ENCODE peak calls at places on chromosomes 13 and 19, in eight cellular contexts. A, G, H, K, U, F, D and R are unnamed samples.

GRCh38 chr19:18644144-18645034 is 7.6 kb downstream of the KLHL26 start:
- DNase-seq in A (no peak), G (peak; percentile 61), H (no peak), K (no peak), U (no peak), F (peak; percentile 41), D (no peak), R (no peak)

GRCh38 chr19:1872807-1873523 is 9.6 kb upstream of the KLF16 start:
- DNase-seq in A (no peak), G (no peak), H (no peak), K (no peak), U (no peak), F (no peak), D (no peak), R (no peak)

GRCh38 chr19:17429661-17430101 is 9.8 kb downstream of the MVB12A start:
- DNase-seq in A (no peak), G (no peak), H (no peak), K (no peak), U (no peak), F (no peak), D (no peak), R (no peak)

GRCh38 chr19:48341006-48341405 is 15.7 kb downstream of the EMP3 start:
- DNase-seq in A (no peak), G (no peak), H (no peak), K (no peak), U (no peak), F (peak; percentile 94), D (peak; percentile 39), R (no peak)

GRCh38 chr13:107907065-107907464 is 308.3 kb downstream of the LIG4 start:
- DNase-seq in A (no peak), G (no peak), H (no peak), K (no peak), U (no peak), F (no peak), D (no peak), R (no peak)

GRCh38 chr19:51664997-51665396 is 18.4 kb upstream of the SIGLEC14 start:
- DNase-seq in A (no peak), G (no peak), H (no peak), K (no peak), U (no peak), F (peak; percentile 11), D (peak; percentile 19), R (no peak)

GRCh38 chr19:34155686-34156085 is 16.6 kb upstream of the LSM14A start:
- DNase-seq in A (no peak), G (no peak), H (no peak), K (peak; percentile 25), U (no peak), F (peak; percentile 15), D (no peak), R (no peak)

GRCh38 chr13:99050983-99051488 is 73.2 kb upstream of the DOCK9 start:
- DNase-seq in A (no peak), G (no peak), H (no peak), K (no peak), U (no peak), F (no peak), D (no peak), R (no peak)

GRCh38 chr19:4343845-4344713 is 717 bp downstream of the MPND start:
- DNase-seq in A (no peak), G (no peak), H (no peak), K (no peak), U (no peak), F (no peak), D (no peak), R (no peak)

GRCh38 chr13:113951246-113951999 is 22.5 kb downstream of the C13orf46 start:
- DNase-seq in A (peak; percentile 30), G (no peak), H (peak; percentile 76), K (peak; percentile 93), U (peak; percentile 76), F (peak; percentile 72), D (peak; percentile 52), R (peak; percentile 90)

GRCh38 chr13:21203132-21203531 is 26.7 kb downstream of the MRPL57 start:
- DNase-seq in A (no peak), G (no peak), H (no peak), K (no peak), U (no peak), F (peak; percentile 52), D (peak; percentile 14), R (no peak)

GRCh38 chr13:33455291-33455690 is 169.7 kb upstream of the STARD13 start:
- DNase-seq in A (no peak), G (no peak), H (no peak), K (no peak), U (no peak), F (no peak), D (no peak), R (no peak)

GRCh38 chr19:46021531-46022041 is 1.3 kb downstream of the PGLYRP1 start:
- DNase-seq in A (no peak), G (no peak), H (peak; percentile 61), K (no peak), U (no peak), F (peak; percentile 57), D (no peak), R (peak; percentile 77)

GRCh38 chr13:113856716-113857065 is 7.2 kb downstream of the GAS6 start:
- DNase-seq in A (no peak), G (no peak), H (no peak), K (peak; percentile 90), U (peak; percentile 54), F (no peak), D (peak; percentile 92), R (peak; percentile 61)

GRCh38 chr13:76942363-76942762 is 5.9 kb upstream of the ACOD1 start:
- DNase-seq in A (no peak), G (no peak), H (no peak), K (no peak), U (no peak), F (no peak), D (no peak), R (no peak)

GRCh38 chr13:86856996-86857395 is 814.2 kb upstream of the SLITRK5 start:
- DNase-seq in A (no peak), G (no peak), H (no peak), K (no peak), U (no peak), F (peak; percentile 48), D (peak; percentile 45), R (no peak)

GRCh38 chr13:70714993-70715392 is 606.7 kb upstream of the KLHL1 start:
- DNase-seq in A (no peak), G (no peak), H (no peak), K (no peak), U (no peak), F (no peak), D (no peak), R (no peak)

GRCh38 chr19:14118165-14119051 is 846 bp upstream of the PRKACA start:
- DNase-seq in A (peak; percentile 28), G (peak; percentile 38), H (no peak), K (no peak), U (peak; percentile 76), F (peak; percentile 69), D (peak; percentile 66), R (peak; percentile 95)